ENCODE peak calls at places on chromosomes 12 and 14, in nine cellular contexts. B, U, W, O, L, H, M, F and Q are unnamed samples.

GRCh38 chr14:55500219-55500701 is 59.8 kb upstream of the TBPL2 start:
- DNase-seq in B (peak), U (no peak), W (no peak), O (no peak), L (peak), H (no peak), M (no peak), F (no peak), Q (no peak)

GRCh38 chr12:119649202-119649808 is 18.6 kb upstream of the PRKAB1 start:
- DNase-seq in B (peak), U (peak), W (no peak), O (peak), L (no peak), H (no peak), M (no peak), F (no peak), Q (no peak)

GRCh38 chr12:120361506-120362208 is 7.3 kb downstream of the MSI1 start:
- DNase-seq in B (peak), U (no peak), W (peak), O (peak), L (peak), H (no peak), M (peak), F (peak), Q (no peak)

GRCh38 chr12:22518998-22519397 is 25.3 kb downstream of the C2CD5 start:
- DNase-seq in B (no peak), U (no peak), W (no peak), O (no peak), L (no peak), H (no peak), M (no peak), F (no peak), Q (no peak)

GRCh38 chr14:63203618-63204406 is 431 bp upstream of the RHOJ start:
- DNase-seq in B (peak), U (peak), W (peak), O (peak), L (peak), H (no peak), M (peak), F (peak), Q (peak)

GRCh38 chr14:96224480-96225096 is 19.9 kb downstream of the BDKRB2 start:
- DNase-seq in B (no peak), U (no peak), W (no peak), O (no peak), L (no peak), H (peak), M (no peak), F (no peak), Q (no peak)

GRCh38 chr12:52270541-52271070 is 3.8 kb upstream of the KRT86 start:
- DNase-seq in B (no peak), U (no peak), W (no peak), O (no peak), L (no peak), H (no peak), M (no peak), F (no peak), Q (no peak)

GRCh38 chr12:1203735-1204019 is 212.7 kb downstream of the ERC1 start:
- DNase-seq in B (no peak), U (no peak), W (no peak), O (no peak), L (no peak), H (no peak), M (peak), F (peak), Q (no peak)

GRCh38 chr12:123506843-123507236 is 26.7 kb downstream of the RILPL1 start:
- DNase-seq in B (no peak), U (no peak), W (no peak), O (no peak), L (no peak), H (no peak), M (no peak), F (no peak), Q (no peak)

GRCh38 chr14:55237999-55238680 is 33.1 kb upstream of the FBXO34 start:
- DNase-seq in B (no peak), U (no peak), W (no peak), O (no peak), L (no peak), H (no peak), M (no peak), F (no peak), Q (no peak)

GRCh38 chr12:115661103-115661502 is 616.4 kb downstream of the MED13L start:
- DNase-seq in B (no peak), U (no peak), W (no peak), O (no peak), L (no peak), H (no peak), M (peak), F (no peak), Q (no peak)

GRCh38 chr14:65604535-65604934 is 192.0 kb downstream of the FUT8 start:
- DNase-seq in B (no peak), U (no peak), W (no peak), O (no peak), L (no peak), H (no peak), M (no peak), F (no peak), Q (no peak)

GRCh38 chr12:58922849-58923248 is 2.5 kb upstream of the LRIG3 start:
- DNase-seq in B (no peak), U (peak), W (peak), O (no peak), L (no peak), H (no peak), M (peak), F (peak), Q (no peak)

GRCh38 chr12:20024194-20024593 is 344.1 kb upstream of the PDE3A start:
- DNase-seq in B (no peak), U (no peak), W (no peak), O (no peak), L (no peak), H (no peak), M (peak), F (peak), Q (no peak)

GRCh38 chr12:42003031-42003430 is 141.6 kb downstream of the GXYLT1 start:
- DNase-seq in B (no peak), U (no peak), W (no peak), O (no peak), L (no peak), H (no peak), M (no peak), F (no peak), Q (no peak)

GRCh38 chr12:50579757-50580267 is 75.0 kb downstream of the DIP2B start:
- DNase-seq in B (no peak), U (peak), W (no peak), O (no peak), L (no peak), H (peak), M (no peak), F (no peak), Q (peak)
- H3K4me2 ChIP-seq in B (no peak), U (peak), W (no peak), O (no peak), L (no peak), H (peak), M (no peak), F (no peak), Q (peak)

GRCh38 chr12:70806827-70807226 is 113.7 kb downstream of the PTPRR start:
- DNase-seq in B (no peak), U (no peak), W (no peak), O (no peak), L (no peak), H (no peak), M (no peak), F (no peak), Q (no peak)
- H3K4me2 ChIP-seq in B (no peak), U (no peak), W (no peak), O (no peak), L (no peak), H (no peak), M (no peak), F (no peak), Q (no peak)

GRCh38 chr14:22478670-22479069 is 110.4 kb downstream of the DAD1 start:
- DNase-seq in B (no peak), U (no peak), W (no peak), O (no peak), L (no peak), H (no peak), M (peak), F (no peak), Q (no peak)
- H3K4me2 ChIP-seq in B (no peak), U (no peak), W (no peak), O (no peak), L (no peak), H (no peak), M (no peak), F (no peak), Q (no peak)

DNA sequence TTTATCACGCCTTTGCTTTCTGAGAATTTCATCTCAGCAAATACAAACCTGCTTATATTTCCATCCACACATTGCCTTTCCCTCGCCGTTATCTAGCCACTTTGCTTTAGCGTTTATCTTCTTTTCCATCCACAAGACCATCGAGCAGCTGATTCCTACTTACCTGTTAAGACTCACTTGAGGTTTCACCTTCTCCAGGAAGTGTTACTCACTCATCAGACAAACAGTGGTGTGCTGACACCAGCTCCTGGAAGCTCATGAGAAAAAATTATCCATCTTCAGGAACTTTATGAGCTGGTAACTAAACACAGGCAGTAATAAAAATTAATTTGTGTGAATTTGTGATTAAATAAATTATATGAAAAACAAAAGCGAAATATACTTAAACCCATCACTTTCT is 295.3 kb upstream of the FLRT2 start:
- DNase-seq in B (no peak), U (peak), W (peak), O (no peak), L (no peak), H (no peak), M (no peak), F (no peak), Q (peak)
- H3K4me2 ChIP-seq in B (no peak), U (peak), W (no peak), O (no peak), L (no peak), H (peak), M (no peak), F (no peak), Q (peak)

GRCh38 chr12:69655616-69656336 is 43.3 kb downstream of the BEST3 start:
- DNase-seq in B (no peak), U (peak), W (peak), O (no peak), L (no peak), H (no peak), M (peak), F (peak), Q (peak)

GRCh38 chr12:69658203-69658602 is 40.9 kb downstream of the BEST3 start:
- DNase-seq in B (no peak), U (no peak), W (no peak), O (no peak), L (no peak), H (peak), M (no peak), F (no peak), Q (no peak)

GRCh38 chr12:69660164-69660863 is 38.8 kb downstream of the BEST3 start:
- DNase-seq in B (no peak), U (no peak), W (no peak), O (no peak), L (no peak), H (no peak), M (no peak), F (no peak), Q (no peak)

GRCh38 chr12:69661386-69661785 is 37.7 kb downstream of the BEST3 start:
- DNase-seq in B (no peak), U (no peak), W (no peak), O (no peak), L (no peak), H (no peak), M (no peak), F (no peak), Q (no peak)

GRCh38 chr12:69657376-69658137 is 41.5 kb downstream of the BEST3 start:
- DNase-seq in B (no peak), U (no peak), W (peak), O (no peak), L (no peak), H (no peak), M (peak), F (peak), Q (no peak)
- H3K4me2 ChIP-seq in B (no peak), U (no peak), W (no peak), O (no peak), L (no peak), H (no peak), M (no peak), F (no peak), Q (no peak)

GRCh38 chr14:101002738-101003137 is 99.2 kb upstream of the RTL1 start:
- DNase-seq in B (no peak), U (no peak), W (no peak), O (no peak), L (no peak), H (no peak), M (no peak), F (no peak), Q (no peak)

GRCh38 chr14:101004954-101005353 is 101.4 kb upstream of the RTL1 start:
- DNase-seq in B (no peak), U (no peak), W (no peak), O (no peak), L (no peak), H (no peak), M (peak), F (no peak), Q (no peak)

GRCh38 chr14:101006008-101006407 is 102.5 kb upstream of the RTL1 start:
- DNase-seq in B (no peak), U (no peak), W (no peak), O (no peak), L (peak), H (no peak), M (no peak), F (no peak), Q (no peak)

GRCh38 chr14:101005447-101005846 is 101.9 kb upstream of the RTL1 start:
- DNase-seq in B (no peak), U (no peak), W (no peak), O (no peak), L (peak), H (no peak), M (no peak), F (no peak), Q (no peak)

GRCh38 chr14:101004176-101004575 is 100.7 kb upstream of the RTL1 start:
- DNase-seq in B (no peak), U (no peak), W (no peak), O (no peak), L (no peak), H (no peak), M (no peak), F (no peak), Q (no peak)
- H3K4me2 ChIP-seq in B (no peak), U (no peak), W (no peak), O (no peak), L (no peak), H (no peak), M (no peak), F (no peak), Q (no peak)